ENCODE peak calls at places on chromosomes 2 and 18, in four cellular contexts. Z is IMR-90, J is GM12878, O is K562. X is an unnamed sample.

GRCh38 chr2:82330104-82330503 is 2025.6 kb upstream of the LRRTM1 start:
- DNase-seq in O (no peak), Z (no peak), J (no peak), X (no peak)

GRCh38 chr2:168431301-168432024 is 24.6 kb upstream of the CERS6 start:
- DNase-seq in O (no peak), J (no peak), Z (no peak), X (no peak)

GRCh38 chr2:213152065-213152794 is 818 bp upstream of the IKZF2 start:
- DNase-seq in Z (peak), O (peak), J (no peak), X (peak)

GRCh38 chr2:235416816-235417499 is 76.9 kb upstream of the AGAP1 start:
- DNase-seq in O (peak), Z (peak), J (no peak), X (no peak)

GRCh38 chr2:205880048-205880447 is 197.7 kb downstream of the NRP2 start:
- DNase-seq in O (no peak), Z (no peak), J (no peak), X (no peak)

GRCh38 chr18:35240664-35241522 is at the start of gene ZNF397:
- DNase-seq in Z (peak), O (peak), J (peak), X (peak)

GRCh38 chr2:31430439-31431165 is 16.1 kb upstream of the XDH start:
- DNase-seq in Z (no peak), J (no peak), O (no peak), X (no peak)

GRCh38 chr2:206275274-206276160 is 1.1 kb downstream of the ZDBF2 start:
- DNase-seq in Z (peak), O (no peak), J (peak), X (peak)

GRCh38 chr2:216698895-216699294 is 3.5 kb upstream of the IGFBP5 start:
- DNase-seq in O (peak), J (no peak), Z (peak), X (peak)

GRCh38 chr2:237315170-237315880 is 98.6 kb downstream of the COL6A3 start:
- DNase-seq in O (no peak), J (no peak), Z (peak), X (peak)

GRCh38 chr18:63869374-63869773 is 18.1 kb upstream of the SERPINB2 start:
- DNase-seq in Z (peak), O (no peak), J (no peak), X (no peak)

GRCh38 chr18:58025733-58026132 is 18.3 kb upstream of the NEDD4L start:
- DNase-seq in O (no peak), J (no peak), Z (peak), X (no peak)

GRCh38 chr2:227420063-227421052 is 32.6 kb upstream of the SCYGR1 start:
- DNase-seq in O (no peak), J (no peak), Z (no peak), X (no peak)

GRCh38 chr18:80233899-80234298 is 13.4 kb downstream of the PARD6G start:
- DNase-seq in O (no peak), J (no peak), Z (no peak), X (no peak)

GRCh38 chr18:76339246-76339620 is 155.8 kb downstream of the ZNF516 start:
- DNase-seq in J (no peak), O (no peak), Z (no peak), X (no peak)

GRCh38 chr2:217729426-217730058 is 273.3 kb downstream of the TNS1 start:
- DNase-seq in Z (peak), O (no peak), J (no peak), X (no peak)

GRCh38 chr2:169452080-169452479 is 27.2 kb upstream of the BBS5 start:
- DNase-seq in O (peak), Z (peak), J (no peak), X (peak)

GRCh38 chr2:215498411-215498810 is 62.5 kb upstream of the FN1 start:
- DNase-seq in J (no peak), Z (no peak), O (peak), X (no peak)

GRCh38 chr2:207163053-207163814 is 2.5 kb downstream of the KLF7 start:
- DNase-seq in O (no peak), Z (peak), J (no peak), X (peak)

GRCh38 chr2:241190291-241190981 is 2.0 kb downstream of the ANO7 start:
- DNase-seq in Z (no peak), O (no peak), J (no peak), X (no peak)

GRCh38 chr2:127173073-127173472 is 47.0 kb downstream of the CYP27C1 start:
- DNase-seq in O (no peak), J (no peak), Z (peak), X (peak)

GRCh38 chr18:58054041-58054733 is 10.2 kb downstream of the NEDD4L start:
- DNase-seq in J (no peak), O (peak), Z (peak), X (no peak)

GRCh38 chr18:59267511-59268126 is 5.6 kb downstream of the RAX start:
- DNase-seq in O (no peak), J (no peak), Z (no peak), X (no peak)

GRCh38 chr2:67917332-67918054 is 145.3 kb downstream of the C1D start:
- DNase-seq in J (no peak), O (no peak), Z (peak), X (peak)

GRCh38 chr2:189147361-189147760 is 32.2 kb downstream of the COL5A2 start:
- DNase-seq in J (no peak), O (no peak), Z (peak), X (no peak)

GRCh38 chr2:658426-658825 is 18.8 kb downstream of the TMEM18 start:
- DNase-seq in Z (no peak), J (no peak), O (no peak), X (no peak)

GRCh38 chr2:136122654-136123053 is 4.7 kb upstream of the CXCR4 start:
- DNase-seq in J (no peak), O (no peak), Z (no peak), X (no peak)

GRCh38 chr2:236180831-236181453 is 12.8 kb upstream of the GBX2 start:
- DNase-seq in J (no peak), Z (peak), O (peak), X (peak)

GRCh38 chr2:174153757-174154680 is 94.3 kb downstream of the OLA1 start:
- DNase-seq in Z (peak), O (no peak), J (no peak), X (peak)

GRCh38 chr2:198203306-198203705 is 398.9 kb downstream of the PLCL1 start:
- DNase-seq in O (no peak), Z (no peak), J (no peak), X (no peak)

GRCh38 chr2:69033427-69034095 is 20.6 kb downstream of the ANTXR1 start:
- DNase-seq in Z (peak), J (no peak), O (no peak), X (no peak)

GRCh38 chr2:181326605-181327004 is 130.6 kb upstream of the ITGA4 start:
- DNase-seq in Z (no peak), J (no peak), O (no peak), X (no peak)

GRCh38 chr2:236264256-236264655 is at the start of gene ASB18:
- DNase-seq in O (no peak), J (no peak), Z (no peak), X (no peak)

GRCh38 chr2:187424156-187424555 is 23.9 kb downstream of the CALCRL start:
- DNase-seq in O (no peak), J (no peak), Z (no peak), X (peak)

GRCh38 chr2:37775908-37776250 is 104.4 kb upstream of the CDC42EP3 start:
- DNase-seq in J (no peak), Z (peak), O (no peak), X (no peak)

GRCh38 chr18:37299471-37300304 is 265.9 kb downstream of the CELF4 start:
- DNase-seq in Z (peak), O (peak), J (peak), X (peak)

GRCh38 chr18:52288403-52289004 is 51.5 kb upstream of the DCC start:
- DNase-seq in Z (no peak), O (peak), J (no peak), X (no peak)

GRCh38 chr2:157441072-157441454 is 2.8 kb downstream of the CYTIP start:
- DNase-seq in J (no peak), Z (no peak), O (no peak), X (peak)

GRCh38 chr2:7272180-7272579 is 355.0 kb downstream of the RNF144A start:
- DNase-seq in J (no peak), O (no peak), Z (peak), X (no peak)

DNA sequence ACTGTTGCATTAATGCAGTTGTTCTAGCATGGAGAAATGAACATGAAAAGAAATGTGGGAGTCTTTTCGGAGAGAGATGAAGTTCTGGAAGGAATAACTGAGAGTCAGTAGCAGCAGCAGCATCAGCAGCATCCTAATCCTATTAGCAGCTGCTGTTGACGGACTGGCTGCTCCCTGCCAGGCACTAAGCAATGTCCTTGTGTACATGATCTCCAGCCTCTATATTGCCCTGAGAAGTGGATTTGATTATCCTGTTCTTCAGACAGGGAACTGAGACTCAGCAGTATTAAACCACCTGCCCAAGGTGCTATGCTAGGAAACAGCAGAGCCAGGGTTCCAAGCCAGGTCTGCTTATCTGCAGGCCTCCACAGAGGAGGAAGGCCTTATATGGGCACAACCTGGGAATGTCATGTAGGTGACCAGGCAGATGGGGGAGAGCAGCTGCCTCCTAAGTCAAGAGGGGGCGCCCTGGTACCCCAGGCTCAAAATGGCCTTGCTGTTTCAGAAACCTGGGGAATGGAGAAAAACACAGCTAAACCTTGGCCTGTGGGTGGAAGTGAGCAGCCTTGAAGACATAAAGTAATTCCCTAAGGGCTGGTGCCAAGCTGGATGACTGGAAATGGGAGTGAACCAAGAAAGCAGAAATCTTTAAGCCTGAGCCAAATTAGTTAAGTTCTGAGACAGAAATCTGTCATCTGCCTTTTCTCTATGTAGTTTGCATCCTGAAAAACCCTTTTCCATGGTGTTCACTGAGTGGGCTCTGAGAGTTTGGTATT is 78.9 kb downstream of the MAPK4 start:
- DNase-seq in O (no peak), Z (no peak), J (no peak), X (no peak)
- TF ChIP-seq FOS in O (no peak), Z (no peak), J (no peak), X (no peak)

DNA sequence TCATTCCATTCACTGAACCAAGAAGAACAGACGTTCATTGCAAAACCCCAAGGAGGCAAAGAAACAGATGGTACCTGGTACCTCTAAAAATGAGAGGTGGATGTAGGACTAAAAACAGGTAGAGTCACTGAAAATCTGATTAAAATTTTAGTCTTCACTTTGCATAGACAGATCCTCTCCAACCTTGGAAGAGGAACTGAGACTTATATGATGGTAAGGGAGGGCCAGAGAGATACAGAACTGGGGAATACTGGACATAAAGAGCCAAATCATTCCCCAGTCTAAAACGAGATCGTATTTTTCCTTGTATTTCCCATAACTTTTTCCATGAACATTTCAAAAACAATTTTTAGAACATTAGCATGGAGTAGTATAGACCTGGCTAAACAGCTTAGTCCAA is 59.7 kb upstream of the SPOPL start:
- DNase-seq in Z (no peak), O (no peak), J (no peak), X (no peak)
- TF ChIP-seq FOS in Z (no peak), O (no peak), J (no peak), X (no peak)

DNA sequence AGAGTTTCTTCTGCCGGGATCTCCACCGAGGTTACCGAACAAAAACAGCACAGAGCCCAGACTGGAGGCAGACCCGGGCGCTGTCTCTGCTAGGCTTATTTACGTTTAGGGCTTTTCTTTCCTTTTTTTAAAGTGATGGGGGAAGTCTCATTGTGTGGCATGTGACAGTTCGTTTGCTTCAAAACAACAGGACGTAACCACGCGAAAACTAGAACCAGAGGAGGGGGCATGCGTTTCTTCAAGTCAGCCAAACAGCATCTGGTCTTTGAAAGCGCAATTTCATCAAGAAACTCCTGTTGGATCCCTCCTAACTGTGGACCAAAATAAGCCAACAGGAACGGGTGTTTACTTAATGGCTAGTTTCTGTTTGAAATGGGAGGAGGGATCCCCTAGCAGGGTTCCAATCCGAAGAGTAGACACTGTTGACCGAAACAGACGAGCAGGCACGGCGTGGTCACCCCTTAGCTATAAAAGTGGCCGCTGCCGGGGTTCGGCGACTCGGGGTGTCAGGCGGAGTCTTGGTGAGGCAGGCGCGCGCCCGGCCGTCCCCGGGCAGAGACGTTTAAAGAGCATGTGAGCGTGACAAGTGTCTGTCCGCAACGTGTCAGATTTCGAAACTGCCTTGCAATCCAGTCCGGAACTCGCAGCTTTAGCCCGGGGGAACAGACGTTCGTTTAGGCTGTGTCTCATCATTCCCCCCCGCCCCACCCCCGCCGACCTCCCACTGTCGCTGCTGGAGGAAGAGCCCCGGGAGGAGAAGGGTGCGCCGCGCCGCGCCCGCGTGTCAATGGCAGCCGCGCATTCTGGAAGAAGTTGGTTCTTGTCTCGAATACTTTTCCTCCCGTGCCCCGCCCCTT is 899 bp upstream of the TGIF1 start:
- DNase-seq in J (peak), O (peak), Z (peak), X (peak)
- TF ChIP-seq FOS in J (no peak), O (no peak), Z (no peak), X (no peak)

GRCh38 chr2:191383486-191383885 is 138.3 kb downstream of the MYO1B start:
- DNase-seq in J (no peak), Z (no peak), O (no peak), X (no peak)
- TF ChIP-seq FOS in J (no peak), Z (no peak), O (no peak), X (no peak)

GRCh38 chr2:56199492-56199891 is 15.7 kb downstream of the CCDC85A start:
- DNase-seq in J (no peak), Z (peak), O (no peak), X (peak)
- TF ChIP-seq FOS in J (no peak), Z (no peak), O (no peak), X (no peak)

DNA sequence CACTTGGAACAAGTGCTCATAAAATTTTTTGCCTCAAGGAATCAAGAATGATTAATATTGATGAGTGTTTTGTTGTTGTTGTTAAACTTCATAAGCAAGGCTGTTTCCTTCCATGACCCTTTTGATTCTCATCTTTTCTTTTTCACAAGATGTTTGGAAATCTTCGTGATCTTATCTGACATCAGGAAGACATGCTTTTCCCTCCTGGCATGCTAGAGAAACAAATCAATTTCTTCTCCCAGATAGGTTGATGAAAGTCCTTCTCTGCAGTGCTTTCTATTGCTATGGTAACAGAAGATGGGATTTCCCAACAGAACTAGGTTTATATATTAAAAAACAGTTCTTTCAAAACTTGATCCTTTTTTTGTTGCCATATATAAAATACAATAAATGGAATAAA is 85.2 kb downstream of the EML6 start:
- DNase-seq in J (no peak), O (no peak), Z (peak), X (no peak)
- TF ChIP-seq FOS in J (no peak), O (no peak), Z (no peak), X (no peak)